ENCODE peak calls at places on chromosomes 2 and 18, in six cellular contexts. V, E, Y, K, N and G are unnamed samples.
A peak's percentile ranks its signal among the peaks of the same experiment; 100 is the strongest.

GRCh38 chr2:101152195-101153076 is 1.3 kb upstream of the TBC1D8 start:
- DNase-seq in E (peak; percentile 58), N (peak; percentile 88), V (no peak), Y (peak; percentile 75), K (peak; percentile 76), G (peak; percentile 81)

GRCh38 chr2:145845207-145845894 is 1325.4 kb upstream of the ZEB2 start:
- DNase-seq in V (no peak), N (peak; percentile 43), E (no peak), K (peak; percentile 59), Y (peak; percentile 70), G (peak; percentile 50)

GRCh38 chr18:79508565-79509535 is 113.1 kb downstream of the NFATC1 start:
- DNase-seq in Y (no peak), K (no peak), N (no peak), V (no peak), E (no peak), G (no peak)

GRCh38 chr2:69781321-69782248 is 39.7 kb downstream of the ANXA4 start:
- DNase-seq in V (no peak), E (no peak), Y (no peak), K (no peak), N (no peak), G (peak; percentile 57)

GRCh38 chr2:207067476-207067875 is 98.3 kb downstream of the KLF7 start:
- DNase-seq in E (no peak), N (no peak), K (peak; percentile 8), V (no peak), Y (no peak), G (no peak)

GRCh38 chr2:86453838-86454237 is 12.7 kb downstream of the KDM3A start:
- DNase-seq in Y (peak; percentile 85), N (peak; percentile 89), K (peak; percentile 94), E (no peak), V (peak; percentile 69), G (peak; percentile 97)

GRCh38 chr2:88331239-88331638 is 121.3 kb downstream of the FOXI3 start:
- DNase-seq in N (no peak), K (no peak), V (no peak), E (no peak), Y (no peak), G (no peak)

GRCh38 chr2:9610781-9611548 is 19.8 kb downstream of the YWHAQ start:
- DNase-seq in V (no peak), K (no peak), Y (no peak), N (no peak), E (no peak), G (no peak)

GRCh38 chr2:224947566-224947965 is 94.7 kb downstream of the DOCK10 start:
- DNase-seq in E (no peak), N (no peak), V (no peak), Y (no peak), K (no peak), G (no peak)

GRCh38 chr2:99554238-99554637 is 64.4 kb upstream of the REV1 start:
- DNase-seq in Y (no peak), N (no peak), K (peak; percentile 2), E (peak; percentile 72), V (no peak), G (no peak)

GRCh38 chr2:148557844-148558436 is 86.6 kb upstream of the EPC2 start:
- DNase-seq in E (no peak), Y (no peak), N (no peak), K (no peak), V (no peak), G (peak; percentile 7)

GRCh38 chr2:10487144-10488104 is 39.3 kb upstream of the ODC1 start:
- DNase-seq in K (no peak), N (no peak), V (no peak), Y (no peak), E (no peak), G (peak; percentile 62)

GRCh38 chr18:25351280-25351772 is 640 bp downstream of the ZNF521 start:
- DNase-seq in V (no peak), E (no peak), N (no peak), Y (peak; percentile 10), K (no peak), G (no peak)

GRCh38 chr2:152189622-152190495 is 14.3 kb upstream of the STAM2 start:
- DNase-seq in V (peak; percentile 30), E (peak; percentile 19), K (peak; percentile 86), Y (peak; percentile 86), N (peak; percentile 86), G (peak; percentile 85)

GRCh38 chr2:30931841-30932407 is 124.7 kb upstream of the CAPN13 start:
- DNase-seq in K (no peak), E (no peak), Y (no peak), N (no peak), V (no peak), G (no peak)

GRCh38 chr2:226898121-226898520 is 62.3 kb downstream of the RHBDD1 start:
- DNase-seq in Y (no peak), K (peak; percentile 32), N (no peak), V (no peak), E (no peak), G (no peak)

GRCh38 chr2:96413067-96413722 is 77.6 kb downstream of the NCAPH start:
- DNase-seq in K (peak; percentile 7), Y (peak; percentile 5), N (no peak), E (no peak), V (no peak), G (no peak)

GRCh38 chr18:32303400-32303799 is 113.6 kb downstream of the MEP1B start:
- DNase-seq in E (no peak), N (peak; percentile 36), V (no peak), Y (no peak), K (peak; percentile 60), G (no peak)

GRCh38 chr18:6406075-6406909 is 8.4 kb downstream of the L3MBTL4 start:
- DNase-seq in V (no peak), Y (peak; percentile 50), K (peak; percentile 13), N (peak; percentile 72), E (no peak), G (peak; percentile 2)

GRCh38 chr2:27185331-27186026 is 26.4 kb upstream of the ATRAID start:
- DNase-seq in K (peak; percentile 84), N (peak; percentile 72), Y (peak; percentile 88), V (peak; percentile 64), E (no peak), G (no peak)

GRCh38 chr2:152134488-152135280 is 35.8 kb upstream of the CACNB4 start:
- DNase-seq in K (peak; percentile 34), V (no peak), E (no peak), Y (peak; percentile 37), N (peak; percentile 46), G (peak; percentile 17)

GRCh38 chr2:31382452-31383120 is 32.0 kb downstream of the XDH start:
- DNase-seq in N (peak; percentile 34), V (no peak), K (no peak), Y (peak; percentile 40), E (no peak), G (no peak)

GRCh38 chr2:98134138-98134537 is 47.2 kb downstream of the VWA3B start:
- DNase-seq in V (no peak), Y (no peak), E (no peak), N (no peak), K (no peak), G (no peak)

GRCh38 chr2:241358470-241358869 is 2.4 kb downstream of the FARP2 start:
- DNase-seq in Y (no peak), V (no peak), K (peak; percentile 43), N (no peak), E (no peak), G (no peak)

GRCh38 chr2:9288233-9288632 is 81.6 kb downstream of the ASAP2 start:
- DNase-seq in N (peak; percentile 97), K (peak; percentile 83), V (peak; percentile 36), E (no peak), Y (peak; percentile 95), G (peak; percentile 60)

GRCh38 chr2:197058777-197059176 is 132.3 kb upstream of the PGAP1 start:
- DNase-seq in V (no peak), K (no peak), N (no peak), E (no peak), Y (no peak), G (no peak)

GRCh38 chr18:55856191-55856590 is 268.2 kb upstream of the TCF4 start:
- DNase-seq in Y (peak; percentile 25), V (peak; percentile 61), K (peak; percentile 48), N (peak; percentile 89), E (no peak), G (peak; percentile 97)

GRCh38 chr18:52340466-52341378 is 725 bp downstream of the DCC start:
- DNase-seq in K (no peak), Y (peak; percentile 21), N (peak; percentile 24), E (no peak), V (no peak), G (no peak)

GRCh38 chr2:55156326-55156725 is 75.8 kb downstream of the CLHC1 start:
- DNase-seq in Y (peak; percentile 35), E (no peak), V (no peak), K (peak; percentile 70), N (peak; percentile 78), G (no peak)

GRCh38 chr18:39862341-39862740 is 2092.7 kb upstream of the PIK3C3 start:
- DNase-seq in V (no peak), N (peak; percentile 55), Y (peak; percentile 45), K (peak; percentile 33), E (no peak), G (peak; percentile 18)

GRCh38 chr2:101230541-101230993 is 22.1 kb upstream of the CNOT11 start:
- DNase-seq in K (no peak), Y (no peak), V (no peak), E (no peak), N (peak; percentile 37), G (no peak)

DNA sequence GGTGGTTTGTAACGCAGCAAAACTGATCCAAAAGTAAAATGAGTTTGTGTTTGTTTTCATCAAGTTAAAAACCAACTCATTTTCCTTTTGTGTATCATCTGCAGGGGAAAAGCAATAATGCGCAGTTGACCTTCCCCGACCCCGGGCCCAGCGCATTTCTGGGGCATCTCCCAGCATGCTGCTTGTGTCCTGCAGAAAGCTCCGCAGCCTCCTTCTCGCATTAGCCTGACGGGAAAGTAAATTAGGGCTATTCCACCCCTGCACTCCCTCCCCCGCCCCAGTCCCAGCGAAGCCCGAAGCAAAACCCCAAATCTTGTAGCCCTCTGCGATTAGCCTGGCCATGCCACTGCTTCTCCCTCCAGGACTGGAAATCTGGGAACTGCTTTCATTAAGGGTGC is 82.0 kb upstream of the PPM1B start:
- DNase-seq in V (no peak), Y (no peak), E (peak; percentile 22), N (no peak), K (no peak), G (no peak)
- TF ChIP-seq CTCF in V (no peak), Y (no peak), E (no peak), N (no peak), K (no peak), G (no peak)

GRCh38 chr2:32504877-32505478 is 122.9 kb upstream of the TTC27 start:
- DNase-seq in K (no peak), N (no peak), V (no peak), Y (no peak), E (no peak), G (no peak)
- TF ChIP-seq CTCF in K (no peak), N (no peak), V (no peak), Y (no peak), E (no peak), G (no peak)

DNA sequence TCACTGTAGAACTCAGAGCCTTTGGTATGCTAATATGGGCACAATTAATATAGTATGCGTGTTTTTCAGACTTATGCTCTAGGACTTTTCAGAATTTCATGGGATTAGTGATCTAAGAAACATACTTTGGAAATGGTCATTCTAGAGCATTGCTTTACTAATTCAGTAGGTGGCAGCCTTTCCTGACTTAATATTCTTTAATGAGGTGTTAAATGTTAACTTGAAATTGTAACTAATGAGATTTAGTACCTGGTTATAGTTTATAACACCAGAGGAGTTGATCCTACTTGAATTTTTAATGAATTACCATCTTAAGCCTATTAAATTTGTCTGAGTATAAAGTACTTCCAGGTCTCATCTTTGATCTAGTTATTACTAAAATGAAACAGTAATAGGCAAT is 28.5 kb downstream of the ACTR2 start:
- DNase-seq in E (no peak), V (no peak), Y (no peak), K (no peak), N (peak; percentile 28), G (no peak)
- TF ChIP-seq CTCF in E (no peak), V (no peak), Y (no peak), K (no peak), N (peak; percentile 10), G (no peak)

GRCh38 chr2:235044501-235045271 is 92.9 kb downstream of the SH3BP4 start:
- DNase-seq in N (no peak), K (no peak), V (no peak), Y (no peak), E (no peak), G (no peak)
- TF ChIP-seq CTCF in N (no peak), K (no peak), V (no peak), Y (no peak), E (no peak), G (no peak)